ENCODE peak calls at places on chromosome 11, in four cellular contexts. D is ecto neural progenitor cell, Z is cardiac muscle cell, Y is HAP-1. F is an unnamed sample.

GRCh38 chr11:119795231-119795630 is 66.2 kb upstream of the NECTIN1 start:
- DNase-seq in Y (peak; percentile 27), D (no peak), Z (peak; percentile 68), F (no peak)

GRCh38 chr11:89175796-89176195 is 1.9 kb upstream of the TYR start:
- DNase-seq in Y (peak; percentile 10), Z (peak; percentile 36), D (no peak), F (no peak)

GRCh38 chr11:2188745-2189144 is 17.1 kb upstream of the TH start:
- DNase-seq in Z (no peak), D (no peak), Y (no peak), F (no peak)

GRCh38 chr11:62269654-62270278 is at the start of gene SCGB2A2:
- DNase-seq in D (no peak), Y (no peak), Z (no peak), F (peak; percentile 20)

GRCh38 chr11:3920148-3920852 is 64.8 kb downstream of the STIM1 start:
- DNase-seq in Y (no peak), Z (peak; percentile 82), D (no peak), F (no peak)

GRCh38 chr11:46879056-46879585 is 33.0 kb upstream of the CKAP5 start:
- DNase-seq in Z (no peak), Y (no peak), D (no peak), F (no peak)

GRCh38 chr11:88421530-88421929 is 84.0 kb upstream of the CTSC start:
- DNase-seq in Z (peak; percentile 66), Y (no peak), D (no peak), F (no peak)

GRCh38 chr11:7688238-7688826 is 15.0 kb upstream of the CYB5R2 start:
- DNase-seq in D (no peak), Y (peak; percentile 44), Z (peak; percentile 54), F (peak; percentile 42)

GRCh38 chr11:71116435-71117040 is 135.8 kb downstream of the SHANK2 start:
- DNase-seq in Z (no peak), Y (no peak), D (no peak), F (no peak)

GRCh38 chr11:69842746-69843528 is 23.7 kb upstream of the FGF3 start:
- DNase-seq in Y (no peak), D (no peak), Z (no peak), F (no peak)

GRCh38 chr11:225734-226453 is 10.2 kb downstream of the SIRT3 start:
- DNase-seq in D (no peak), Y (no peak), Z (peak; percentile 25), F (no peak)

GRCh38 chr11:44564653-44565007 is 833 bp upstream of the CD82 start:
- DNase-seq in Y (no peak), Z (peak; percentile 90), D (no peak), F (no peak)

GRCh38 chr11:63532799-63533475 is 3.7 kb upstream of the PLAAT4 start:
- DNase-seq in D (no peak), Y (peak; percentile 53), Z (peak; percentile 38), F (no peak)

GRCh38 chr11:102293873-102294601 is 23.2 kb upstream of the BIRC3 start:
- DNase-seq in Y (peak; percentile 61), Z (peak; percentile 70), D (no peak), F (peak; percentile 42)

GRCh38 chr11:86608251-86608799 is 64.1 kb downstream of the ME3 start:
- DNase-seq in D (no peak), Y (peak; percentile 64), Z (peak; percentile 86), F (peak; percentile 66)

GRCh38 chr11:11027271-11027670 is 169.4 kb upstream of the ZBED5 start:
- DNase-seq in Y (no peak), D (no peak), Z (peak; percentile 62), F (no peak)

GRCh38 chr11:35879361-35879760 is 64.5 kb upstream of the LDLRAD3 start:
- DNase-seq in Y (no peak), Z (no peak), D (no peak), F (no peak)

GRCh38 chr11:2668876-2669275 is 30.9 kb downstream of the KCNQ1OT1 start:
- DNase-seq in D (no peak), Z (no peak), Y (no peak), F (no peak)

GRCh38 chr11:99117603-99118002 is 96.9 kb downstream of the CNTN5 start:
- DNase-seq in Y (no peak), D (no peak), Z (no peak), F (no peak)

GRCh38 chr11:36195496-36196346 is 93.5 kb downstream of the COMMD9 start:
- DNase-seq in D (no peak), Y (no peak), Z (peak; percentile 58), F (no peak)

GRCh38 chr11:58905716-58906547 is 33.4 kb upstream of the GLYATL1 start:
- DNase-seq in Z (peak; percentile 89), D (no peak), Y (no peak), F (no peak)

GRCh38 chr11:127640822-127641485 is 640.4 kb upstream of the KIRREL3 start:
- DNase-seq in Z (no peak), Y (no peak), D (no peak), F (no peak)

GRCh38 chr11:57432017-57432590 is 5.2 kb upstream of the SLC43A3 start:
- DNase-seq in Y (no peak), Z (peak; percentile 28), D (no peak), F (no peak)

GRCh38 chr11:88435405-88435804 is 97.9 kb upstream of the CTSC start:
- DNase-seq in Z (no peak), D (no peak), Y (no peak), F (no peak)

GRCh38 chr11:106032861-106033260 is 10.8 kb upstream of the MSANTD4 start:
- DNase-seq in D (no peak), Z (no peak), Y (no peak), F (no peak)

GRCh38 chr11:7020183-7020917 is at the start of the genes NLRP14 and ZNF214:
- DNase-seq in D (peak; percentile 96), Z (peak; percentile 96), Y (peak; percentile 63), F (peak; percentile 96)

GRCh38 chr11:96267490-96268010 is 75.4 kb downstream of the MAML2 start:
- DNase-seq in D (no peak), Y (no peak), Z (no peak), F (no peak)

GRCh38 chr11:113531078-113531477 is 55.9 kb upstream of the DRD2 start:
- DNase-seq in Y (no peak), Z (no peak), D (peak; percentile 3), F (no peak)

GRCh38 chr11:87743002-87743401 is 432.2 kb downstream of the RAB38 start:
- DNase-seq in D (no peak), Z (no peak), Y (no peak), F (no peak)

GRCh38 chr11:6568191-6568918 is 35.1 kb downstream of the RRP8 start:
- DNase-seq in Z (peak; percentile 92), Y (no peak), D (no peak), F (no peak)

GRCh38 chr11:111557425-111558111 is 17.0 kb downstream of the LAYN start:
- DNase-seq in Z (peak; percentile 61), Y (no peak), D (no peak), F (no peak)

GRCh38 chr11:4890279-4890678 is 8.6 kb downstream of the OR51T1 start:
- DNase-seq in Y (no peak), D (no peak), Z (peak; percentile 65), F (no peak)

GRCh38 chr11:118343981-118344521 is at the start of gene CD3G:
- DNase-seq in Y (no peak), D (no peak), Z (no peak), F (no peak)

GRCh38 chr11:43419460-43419859 is 60.7 kb downstream of the TTC17 start:
- DNase-seq in Z (peak; percentile 60), D (no peak), Y (peak; percentile 40), F (peak; percentile 15)

GRCh38 chr11:128022007-128022368 is 565.4 kb downstream of the ETS1 start:
- DNase-seq in Z (peak; percentile 58), D (no peak), Y (no peak), F (no peak)

GRCh38 chr11:8222820-8223512 is 40.7 kb downstream of the LMO1 start:
- DNase-seq in D (no peak), Z (no peak), Y (no peak), F (no peak)

GRCh38 chr11:33635161-33635560 is 65.5 kb downstream of the C11orf91 start:
- DNase-seq in D (no peak), Z (peak; percentile 94), Y (no peak), F (no peak)

GRCh38 chr11:36431429-36432092 is 78.5 kb downstream of the TRAF6 start:
- DNase-seq in D (no peak), Z (peak; percentile 98), Y (no peak), F (peak; percentile 22)

GRCh38 chr11:128802358-128802981 is 64.6 kb downstream of the KCNJ1 start:
- DNase-seq in Z (peak; percentile 58), D (no peak), Y (peak; percentile 21), F (peak; percentile 64)

GRCh38 chr11:46294365-46295309 is 17.2 kb downstream of the CREB3L1 start:
- DNase-seq in Z (peak; percentile 88), Y (no peak), D (peak; percentile 83), F (no peak)